ENCODE peak calls at places on chromosomes 2 and 18, in nine cellular contexts. X, O, Z, R, T, G, E, B and J are unnamed samples.

GRCh38 chr2:30037016-30037415 is 109.8 kb upstream of the YPEL5 start:
- DNase-seq in X (no peak), O (no peak), Z (no peak), R (no peak), T (no peak), G (no peak), E (no peak), B (no peak), J (no peak)

GRCh38 chr18:39057423-39058057 is 1491.9 kb upstream of the CELF4 start:
- DNase-seq in X (no peak), O (peak; percentile 59), Z (no peak), R (no peak), T (no peak), G (no peak), E (no peak), B (no peak), J (no peak)

GRCh38 chr18:23828426-23828825 is 139.2 kb downstream of the LAMA3 start:
- DNase-seq in X (no peak), O (peak; percentile 87), Z (no peak), R (no peak), T (peak; percentile 83), G (peak; percentile 15), E (peak; percentile 44), B (peak; percentile 23), J (no peak)

GRCh38 chr2:44686561-44686960 is 254.9 kb upstream of the SIX3 start:
- DNase-seq in X (no peak), O (peak; percentile 59), Z (no peak), R (no peak), T (no peak), G (no peak), E (no peak), B (no peak), J (no peak)

GRCh38 chr2:188693111-188693510 is 281.1 kb upstream of the COL3A1 start:
- DNase-seq in X (no peak), O (no peak), Z (no peak), R (no peak), T (no peak), G (no peak), E (no peak), B (no peak), J (no peak)

GRCh38 chr18:48845174-48845573 is 105.6 kb downstream of the SMAD7 start:
- DNase-seq in X (no peak), O (no peak), Z (no peak), R (no peak), T (no peak), G (no peak), E (no peak), B (no peak), J (no peak)

GRCh38 chr2:241217320-241218031 is 29.0 kb downstream of the ANO7 start:
- DNase-seq in X (peak; percentile 73), O (peak; percentile 67), Z (peak; percentile 58), R (peak; percentile 50), T (peak; percentile 52), G (peak; percentile 80), E (peak; percentile 32), B (peak; percentile 80), J (peak; percentile 13)

GRCh38 chr18:74899554-74899953 is 301.9 kb downstream of the ZNF407 start:
- DNase-seq in X (no peak), O (peak; percentile 17), Z (no peak), R (no peak), T (no peak), G (no peak), E (no peak), B (no peak), J (no peak)

GRCh38 chr18:77397617-77398016 is 148.0 kb downstream of the GALR1 start:
- DNase-seq in X (no peak), O (no peak), Z (no peak), R (no peak), T (no peak), G (no peak), E (no peak), B (no peak), J (no peak)